ENCODE peak calls at places on chromosomes 6 and 20, in nine cellular contexts. One of them, this sample, is unnamed.

GRCh38 chr20:4781211-4781610 is 59.5 kb downstream of the PRND start:
- DNase-seq in aorta: no peak
- DNase-seq in endothelial cell: no peak
- DNase-seq in activated CD8-positive, alpha-beta memory T cell treated with anti-CD3 and anti-CD28 coated beads, Interleukin-2, amount 10 ng/mL, durations not matched to agents 7 days and 5 days: no peak
- DNase-seq in left ventricle myocardium inferior: no peak
- DNase-seq in lower leg skin: no peak
- DNase-seq in heart right ventricle: no peak
- DNase-seq in ACHN: no peak
- DNase-seq in stomach: no peak
- DNase-seq in this sample: no peak

GRCh38 chr6:11315743-11316437 is 83.4 kb upstream of the NEDD9 start:
- DNase-seq in left ventricle myocardium inferior: no peak
- DNase-seq in activated CD8-positive, alpha-beta memory T cell treated with anti-CD3 and anti-CD28 coated beads, Interleukin-2, amount 10 ng/mL, durations not matched to agents 7 days and 5 days: no peak
- DNase-seq in ACHN: no peak
- DNase-seq in aorta: no peak
- DNase-seq in heart right ventricle: peak
- DNase-seq in stomach: no peak
- DNase-seq in endothelial cell: no peak
- DNase-seq in lower leg skin: peak
- DNase-seq in this sample: no peak

GRCh38 chr6:152257581-152257980 is 379.6 kb downstream of the SYNE1 start:
- DNase-seq in stomach: no peak
- DNase-seq in heart right ventricle: no peak
- DNase-seq in activated CD8-positive, alpha-beta memory T cell treated with anti-CD3 and anti-CD28 coated beads, Interleukin-2, amount 10 ng/mL, durations not matched to agents 7 days and 5 days: no peak
- DNase-seq in aorta: no peak
- DNase-seq in ACHN: no peak
- DNase-seq in endothelial cell: no peak
- DNase-seq in lower leg skin: no peak
- DNase-seq in left ventricle myocardium inferior: no peak
- DNase-seq in this sample: no peak

GRCh38 chr20:56788671-56789610 is 159.8 kb downstream of the TFAP2C start:
- DNase-seq in aorta: no peak
- DNase-seq in lower leg skin: no peak
- DNase-seq in ACHN: no peak
- DNase-seq in heart right ventricle: no peak
- DNase-seq in endothelial cell: no peak
- DNase-seq in left ventricle myocardium inferior: no peak
- DNase-seq in activated CD8-positive, alpha-beta memory T cell treated with anti-CD3 and anti-CD28 coated beads, Interleukin-2, amount 10 ng/mL, durations not matched to agents 7 days and 5 days: no peak
- DNase-seq in stomach: no peak
- DNase-seq in this sample: no peak

GRCh38 chr6:48951917-48952316 is 511.1 kb downstream of the MMUT start:
- DNase-seq in endothelial cell: no peak
- DNase-seq in heart right ventricle: no peak
- DNase-seq in stomach: no peak
- DNase-seq in left ventricle myocardium inferior: no peak
- DNase-seq in aorta: no peak
- DNase-seq in lower leg skin: no peak
- DNase-seq in ACHN: no peak
- DNase-seq in activated CD8-positive, alpha-beta memory T cell treated with anti-CD3 and anti-CD28 coated beads, Interleukin-2, amount 10 ng/mL, durations not matched to agents 7 days and 5 days: no peak
- DNase-seq in this sample: no peak

GRCh38 chr6:137697267-137697938 is 169.7 kb upstream of the TNFAIP3 start:
- DNase-seq in stomach: no peak
- DNase-seq in activated CD8-positive, alpha-beta memory T cell treated with anti-CD3 and anti-CD28 coated beads, Interleukin-2, amount 10 ng/mL, durations not matched to agents 7 days and 5 days: no peak
- DNase-seq in lower leg skin: no peak
- DNase-seq in heart right ventricle: no peak
- DNase-seq in aorta: no peak
- DNase-seq in endothelial cell: peak
- DNase-seq in left ventricle myocardium inferior: no peak
- DNase-seq in ACHN: peak
- DNase-seq in this sample: no peak

GRCh38 chr6:126600258-126600916 is 260.5 kb downstream of the CENPW start:
- DNase-seq in left ventricle myocardium inferior: no peak
- DNase-seq in lower leg skin: no peak
- DNase-seq in stomach: no peak
- DNase-seq in ACHN: no peak
- DNase-seq in endothelial cell: no peak
- DNase-seq in activated CD8-positive, alpha-beta memory T cell treated with anti-CD3 and anti-CD28 coated beads, Interleukin-2, amount 10 ng/mL, durations not matched to agents 7 days and 5 days: no peak
- DNase-seq in aorta: no peak
- DNase-seq in heart right ventricle: no peak
- DNase-seq in this sample: no peak

GRCh38 chr20:41249781-41250281 is 67.7 kb downstream of the ZHX3 start:
- DNase-seq in endothelial cell: peak
- DNase-seq in left ventricle myocardium inferior: no peak
- DNase-seq in heart right ventricle: peak
- DNase-seq in aorta: no peak
- DNase-seq in stomach: no peak
- DNase-seq in lower leg skin: no peak
- DNase-seq in activated CD8-positive, alpha-beta memory T cell treated with anti-CD3 and anti-CD28 coated beads, Interleukin-2, amount 10 ng/mL, durations not matched to agents 7 days and 5 days: no peak
- DNase-seq in ACHN: peak
- DNase-seq in this sample: no peak

GRCh38 chr20:51036226-51036625 is 13.3 kb upstream of the KCNG1 start:
- DNase-seq in lower leg skin: no peak
- DNase-seq in left ventricle myocardium inferior: no peak
- DNase-seq in ACHN: no peak
- DNase-seq in endothelial cell: no peak
- DNase-seq in aorta: no peak
- DNase-seq in stomach: no peak
- DNase-seq in activated CD8-positive, alpha-beta memory T cell treated with anti-CD3 and anti-CD28 coated beads, Interleukin-2, amount 10 ng/mL, durations not matched to agents 7 days and 5 days: no peak
- DNase-seq in heart right ventricle: no peak
- DNase-seq in this sample: no peak

GRCh38 chr6:157981395-157982296 is at the start of gene SYNJ2:
- DNase-seq in left ventricle myocardium inferior: peak
- DNase-seq in ACHN: peak
- DNase-seq in heart right ventricle: peak
- DNase-seq in lower leg skin: peak
- DNase-seq in endothelial cell: peak
- DNase-seq in stomach: peak
- DNase-seq in aorta: peak
- DNase-seq in activated CD8-positive, alpha-beta memory T cell treated with anti-CD3 and anti-CD28 coated beads, Interleukin-2, amount 10 ng/mL, durations not matched to agents 7 days and 5 days: peak
- DNase-seq in this sample: peak

GRCh38 chr20:25859649-25860530 is 163.2 kb upstream of the ZNF337 start:
- DNase-seq in heart right ventricle: peak
- DNase-seq in endothelial cell: peak
- DNase-seq in aorta: peak
- DNase-seq in lower leg skin: peak
- DNase-seq in ACHN: no peak
- DNase-seq in activated CD8-positive, alpha-beta memory T cell treated with anti-CD3 and anti-CD28 coated beads, Interleukin-2, amount 10 ng/mL, durations not matched to agents 7 days and 5 days: peak
- DNase-seq in left ventricle myocardium inferior: peak
- DNase-seq in stomach: peak
- DNase-seq in this sample: peak

GRCh38 chr6:3138341-3138740 is 19.0 kb downstream of the TUBB2A start:
- DNase-seq in aorta: no peak
- DNase-seq in endothelial cell: no peak
- DNase-seq in lower leg skin: no peak
- DNase-seq in ACHN: no peak
- DNase-seq in heart right ventricle: no peak
- DNase-seq in stomach: no peak
- DNase-seq in left ventricle myocardium inferior: no peak
- DNase-seq in activated CD8-positive, alpha-beta memory T cell treated with anti-CD3 and anti-CD28 coated beads, Interleukin-2, amount 10 ng/mL, durations not matched to agents 7 days and 5 days: no peak
- DNase-seq in this sample: no peak

GRCh38 chr20:9230406-9230805 is 161.5 kb downstream of the PLCB4 start:
- DNase-seq in heart right ventricle: no peak
- DNase-seq in endothelial cell: no peak
- DNase-seq in ACHN: no peak
- DNase-seq in lower leg skin: no peak
- DNase-seq in aorta: no peak
- DNase-seq in stomach: no peak
- DNase-seq in activated CD8-positive, alpha-beta memory T cell treated with anti-CD3 and anti-CD28 coated beads, Interleukin-2, amount 10 ng/mL, durations not matched to agents 7 days and 5 days: no peak
- DNase-seq in left ventricle myocardium inferior: no peak
- DNase-seq in this sample: no peak

GRCh38 chr6:27333642-27334040 is 21.6 kb upstream of the POM121L2 start:
- DNase-seq in stomach: no peak
- DNase-seq in lower leg skin: no peak
- DNase-seq in left ventricle myocardium inferior: no peak
- DNase-seq in activated CD8-positive, alpha-beta memory T cell treated with anti-CD3 and anti-CD28 coated beads, Interleukin-2, amount 10 ng/mL, durations not matched to agents 7 days and 5 days: no peak
- DNase-seq in ACHN: no peak
- DNase-seq in endothelial cell: no peak
- DNase-seq in heart right ventricle: no peak
- DNase-seq in aorta: no peak
- DNase-seq in this sample: no peak

GRCh38 chr6:143368426-143368825 is 82.1 kb downstream of the ADAT2 start:
- DNase-seq in left ventricle myocardium inferior: no peak
- DNase-seq in stomach: no peak
- DNase-seq in activated CD8-positive, alpha-beta memory T cell treated with anti-CD3 and anti-CD28 coated beads, Interleukin-2, amount 10 ng/mL, durations not matched to agents 7 days and 5 days: no peak
- DNase-seq in aorta: no peak
- DNase-seq in heart right ventricle: no peak
- DNase-seq in lower leg skin: no peak
- DNase-seq in ACHN: no peak
- DNase-seq in endothelial cell: no peak
- DNase-seq in this sample: no peak

GRCh38 chr20:36096404-36096799 is 58.1 kb upstream of the EPB41L1 start:
- DNase-seq in aorta: peak
- DNase-seq in stomach: no peak
- DNase-seq in left ventricle myocardium inferior: no peak
- DNase-seq in lower leg skin: no peak
- DNase-seq in endothelial cell: no peak
- DNase-seq in ACHN: no peak
- DNase-seq in activated CD8-positive, alpha-beta memory T cell treated with anti-CD3 and anti-CD28 coated beads, Interleukin-2, amount 10 ng/mL, durations not matched to agents 7 days and 5 days: no peak
- DNase-seq in heart right ventricle: no peak
- DNase-seq in this sample: no peak

This sample was measured in lung.